ENCODE peak calls at places on chromosome 14, in six cellular contexts. One of them, this sample, is unnamed.
A peak's percentile ranks its signal among the peaks of the same experiment; 100 is the strongest.

GRCh38 chr14:39488600-39488999 is 56.4 kb upstream of the FBXO33 start:
- DNase-seq in Peyer's patch: no peak
- DNase-seq in neural progenitor cell: peak; percentile 94
- DNase-seq in spleen: no peak
- DNase-seq in aorta: no peak
- DNase-seq in pancreas: no peak
- DNase-seq in this sample: no peak

GRCh38 chr14:50044040-50044651 is 72.2 kb downstream of the VCPKMT start:
- DNase-seq in Peyer's patch: no peak
- DNase-seq in neural progenitor cell: no peak
- DNase-seq in spleen: no peak
- DNase-seq in aorta: no peak
- DNase-seq in pancreas: no peak
- DNase-seq in this sample: no peak

GRCh38 chr14:67500981-67501380 is 12.5 kb upstream of the TMEM229B start:
- DNase-seq in Peyer's patch: no peak
- DNase-seq in neural progenitor cell: no peak
- DNase-seq in spleen: no peak
- DNase-seq in aorta: no peak
- DNase-seq in pancreas: no peak
- DNase-seq in this sample: no peak

GRCh38 chr14:101734241-101734847 is 27.2 kb upstream of the PPP2R5C start:
- DNase-seq in Peyer's patch: no peak
- DNase-seq in neural progenitor cell: no peak
- DNase-seq in spleen: peak; percentile 67
- DNase-seq in aorta: no peak
- DNase-seq in pancreas: no peak
- DNase-seq in this sample: no peak

GRCh38 chr14:51080622-51081021 is 14.3 kb downstream of the TRIM9 start:
- DNase-seq in Peyer's patch: no peak
- DNase-seq in neural progenitor cell: no peak
- DNase-seq in spleen: no peak
- DNase-seq in aorta: no peak
- DNase-seq in pancreas: no peak
- DNase-seq in this sample: no peak

GRCh38 chr14:89015016-89015415 is 190.6 kb downstream of the TTC8 start:
- DNase-seq in Peyer's patch: no peak
- DNase-seq in neural progenitor cell: no peak
- DNase-seq in spleen: no peak
- DNase-seq in aorta: no peak
- DNase-seq in pancreas: no peak
- DNase-seq in this sample: no peak

GRCh38 chr14:47658041-47658440 is 17.4 kb downstream of the MDGA2 start:
- DNase-seq in Peyer's patch: no peak
- DNase-seq in neural progenitor cell: no peak
- DNase-seq in spleen: no peak
- DNase-seq in aorta: no peak
- DNase-seq in pancreas: no peak
- DNase-seq in this sample: no peak

GRCh38 chr14:93858896-93859295 is 68.2 kb upstream of the FAM181A start:
- DNase-seq in Peyer's patch: no peak
- DNase-seq in neural progenitor cell: no peak
- DNase-seq in spleen: no peak
- DNase-seq in aorta: no peak
- DNase-seq in pancreas: no peak
- DNase-seq in this sample: no peak

GRCh38 chr14:31842905-31843304 is 234.2 kb upstream of the ARHGAP5 start:
- DNase-seq in Peyer's patch: no peak
- DNase-seq in neural progenitor cell: no peak
- DNase-seq in spleen: no peak
- DNase-seq in aorta: no peak
- DNase-seq in pancreas: no peak
- DNase-seq in this sample: no peak

GRCh38 chr14:56798447-56799326 is 11.6 kb downstream of the OTX2 start:
- DNase-seq in Peyer's patch: no peak
- DNase-seq in neural progenitor cell: peak; percentile 82
- DNase-seq in spleen: no peak
- DNase-seq in aorta: no peak
- DNase-seq in pancreas: no peak
- DNase-seq in this sample: no peak

GRCh38 chr14:50051106-50051505 is 65.3 kb downstream of the VCPKMT start:
- DNase-seq in Peyer's patch: no peak
- DNase-seq in neural progenitor cell: no peak
- DNase-seq in spleen: no peak
- DNase-seq in aorta: peak; percentile 16
- DNase-seq in pancreas: no peak
- DNase-seq in this sample: no peak

GRCh38 chr14:95260537-95261440 is 58.9 kb downstream of the CLMN start:
- DNase-seq in Peyer's patch: no peak
- DNase-seq in neural progenitor cell: no peak
- DNase-seq in spleen: no peak
- DNase-seq in aorta: no peak
- DNase-seq in pancreas: peak; percentile 59
- DNase-seq in this sample: peak; percentile 29

GRCh38 chr14:21269252-21270046 is at the start of gene HNRNPC:
- DNase-seq in Peyer's patch: peak; percentile 100
- DNase-seq in neural progenitor cell: peak; percentile 99
- DNase-seq in spleen: peak; percentile 100
- DNase-seq in aorta: peak; percentile 100
- DNase-seq in pancreas: peak; percentile 100
- DNase-seq in this sample: peak; percentile 100

GRCh38 chr14:69850086-69850735 is 29.0 kb upstream of the SMOC1 start:
- DNase-seq in Peyer's patch: no peak
- DNase-seq in neural progenitor cell: peak; percentile 27
- DNase-seq in spleen: no peak
- DNase-seq in aorta: no peak
- DNase-seq in pancreas: no peak
- DNase-seq in this sample: no peak

GRCh38 chr14:101125719-101126375 is 222.3 kb upstream of the RTL1 start:
- DNase-seq in Peyer's patch: no peak
- DNase-seq in neural progenitor cell: no peak
- DNase-seq in spleen: peak; percentile 67
- DNase-seq in aorta: no peak
- DNase-seq in pancreas: no peak
- DNase-seq in this sample: no peak

GRCh38 chr14:28754209-28754985 is 12.2 kb upstream of the FOXG1 start:
- DNase-seq in Peyer's patch: no peak
- DNase-seq in neural progenitor cell: peak; percentile 72
- DNase-seq in spleen: no peak
- DNase-seq in aorta: no peak
- DNase-seq in pancreas: peak; percentile 33
- DNase-seq in this sample: peak; percentile 21

GRCh38 chr14:83255727-83256090 is 1722.1 kb upstream of the SEL1L start:
- DNase-seq in Peyer's patch: no peak
- DNase-seq in neural progenitor cell: no peak
- DNase-seq in spleen: no peak
- DNase-seq in aorta: no peak
- DNase-seq in pancreas: no peak
- DNase-seq in this sample: no peak

GRCh38 chr14:99884834-99885648 is 91.8 kb downstream of the EML1 start:
- DNase-seq in Peyer's patch: no peak
- DNase-seq in neural progenitor cell: peak; percentile 76
- DNase-seq in spleen: no peak
- DNase-seq in aorta: no peak
- DNase-seq in pancreas: no peak
- DNase-seq in this sample: no peak

GRCh38 chr14:100203962-100204834 is 34.7 kb upstream of the YY1 start:
- DNase-seq in Peyer's patch: no peak
- DNase-seq in neural progenitor cell: no peak
- DNase-seq in spleen: no peak
- DNase-seq in aorta: no peak
- DNase-seq in pancreas: peak; percentile 64
- DNase-seq in this sample: no peak

GRCh38 chr14:61608245-61609142 is 86.8 kb upstream of the HIF1A start:
- DNase-seq in Peyer's patch: no peak
- DNase-seq in neural progenitor cell: peak; percentile 87
- DNase-seq in spleen: no peak
- DNase-seq in aorta: no peak
- DNase-seq in pancreas: no peak
- DNase-seq in this sample: no peak

GRCh38 chr14:105323663-105324062 is 9.1 kb downstream of the PACS2 start:
- DNase-seq in Peyer's patch: no peak
- DNase-seq in neural progenitor cell: no peak
- DNase-seq in spleen: no peak
- DNase-seq in aorta: no peak
- DNase-seq in pancreas: no peak
- DNase-seq in this sample: no peak
- H3K4me1 ChIP-seq in Peyer's patch: no peaks in the 10 kb centered on the region
- H3K4me1 ChIP-seq in neural progenitor cell: peaks cover 27% of the 10 kb centered on the region
- H3K4me1 ChIP-seq in spleen: peaks cover under 1% of the 10 kb centered on the region
- H3K4me1 ChIP-seq in aorta: no peaks in the 10 kb centered on the region
- H3K4me1 ChIP-seq in pancreas: no peaks in the 10 kb centered on the region
- H3K4me1 ChIP-seq in this sample: peaks cover 61% of the 10 kb centered on the region

GRCh38 chr14:86363047-86363446 is 833.1 kb downstream of the FLRT2 start:
- DNase-seq in Peyer's patch: no peak
- DNase-seq in neural progenitor cell: no peak
- DNase-seq in spleen: no peak
- DNase-seq in aorta: no peak
- DNase-seq in pancreas: no peak
- DNase-seq in this sample: no peak
- H3K27ac ChIP-seq in Peyer's patch: no peak overlapping the region
- H3K27ac ChIP-seq in neural progenitor cell: no peak overlapping the region
- H3K27ac ChIP-seq in spleen: no peak overlapping the region
- H3K27ac ChIP-seq in aorta: no peak overlapping the region
- H3K27ac ChIP-seq in pancreas: no peak overlapping the region
- H3K27ac ChIP-seq in this sample: no peak overlapping the region

DNA sequence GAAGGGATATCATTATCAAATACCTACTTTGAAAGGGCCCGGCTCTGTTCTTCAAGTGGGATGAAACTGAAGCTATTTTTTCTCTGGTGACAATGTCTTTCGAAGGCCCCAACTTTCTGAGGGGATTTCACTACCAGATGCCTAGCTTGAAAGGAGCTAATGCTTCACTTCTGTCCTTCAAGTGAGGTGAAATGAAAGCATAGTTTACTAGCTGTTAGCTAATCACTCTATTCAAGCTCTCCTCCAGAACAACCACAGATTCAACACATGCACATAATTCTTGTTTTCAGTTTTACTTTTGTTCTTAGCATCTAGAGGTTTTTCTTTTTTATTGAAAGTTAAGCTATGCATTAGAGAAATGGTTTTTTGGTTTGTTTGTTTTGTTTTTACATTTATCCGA is 571.4 kb downstream of the NOVA1 start:
- DNase-seq in Peyer's patch: no peak
- DNase-seq in neural progenitor cell: no peak
- DNase-seq in spleen: no peak
- DNase-seq in aorta: no peak
- DNase-seq in pancreas: no peak
- DNase-seq in this sample: no peak
- H3K9me3 ChIP-seq in Peyer's patch: no peaks in the 10 kb centered on the region
- H3K9me3 ChIP-seq in neural progenitor cell: no peaks in the 10 kb centered on the region
- H3K9me3 ChIP-seq in spleen: no peaks in the 10 kb centered on the region
- H3K9me3 ChIP-seq in aorta: no peaks in the 10 kb centered on the region
- H3K9me3 ChIP-seq in pancreas: no peaks in the 10 kb centered on the region
- H3K9me3 ChIP-seq in this sample: no peaks in the 10 kb centered on the region

DNA sequence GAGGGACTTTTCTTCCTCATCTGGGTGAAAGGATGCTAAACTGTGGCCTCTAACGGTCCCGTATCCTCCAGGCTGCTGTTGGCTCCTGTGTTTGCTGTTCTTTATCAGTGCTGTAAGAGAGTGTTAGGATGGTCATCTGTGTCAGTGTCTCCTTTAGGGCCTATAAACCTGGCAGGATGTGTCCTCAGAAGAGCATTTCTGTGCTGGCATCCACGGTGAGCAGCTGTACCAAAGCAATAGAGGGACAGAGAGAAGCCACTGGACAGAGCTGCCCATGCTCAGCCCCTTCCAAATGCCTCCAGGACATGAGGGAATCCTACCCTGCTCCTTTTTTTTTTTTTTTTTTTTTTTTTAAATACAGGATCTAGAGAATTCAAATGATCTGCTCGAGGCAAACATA is 253.0 kb downstream of the ZFP36L1 start:
- DNase-seq in Peyer's patch: no peak
- DNase-seq in neural progenitor cell: no peak
- DNase-seq in spleen: no peak
- DNase-seq in aorta: no peak
- DNase-seq in pancreas: no peak
- DNase-seq in this sample: no peak
- H3K4me1 ChIP-seq in Peyer's patch: no peaks in the 10 kb centered on the region
- H3K4me1 ChIP-seq in neural progenitor cell: peaks cover 44% of the 10 kb centered on the region
- H3K4me1 ChIP-seq in spleen: no peaks in the 10 kb centered on the region
- H3K4me1 ChIP-seq in aorta: peaks cover 4% of the 10 kb centered on the region
- H3K4me1 ChIP-seq in pancreas: peaks cover 19% of the 10 kb centered on the region
- H3K4me1 ChIP-seq in this sample: peaks cover 5% of the 10 kb centered on the region

DNA sequence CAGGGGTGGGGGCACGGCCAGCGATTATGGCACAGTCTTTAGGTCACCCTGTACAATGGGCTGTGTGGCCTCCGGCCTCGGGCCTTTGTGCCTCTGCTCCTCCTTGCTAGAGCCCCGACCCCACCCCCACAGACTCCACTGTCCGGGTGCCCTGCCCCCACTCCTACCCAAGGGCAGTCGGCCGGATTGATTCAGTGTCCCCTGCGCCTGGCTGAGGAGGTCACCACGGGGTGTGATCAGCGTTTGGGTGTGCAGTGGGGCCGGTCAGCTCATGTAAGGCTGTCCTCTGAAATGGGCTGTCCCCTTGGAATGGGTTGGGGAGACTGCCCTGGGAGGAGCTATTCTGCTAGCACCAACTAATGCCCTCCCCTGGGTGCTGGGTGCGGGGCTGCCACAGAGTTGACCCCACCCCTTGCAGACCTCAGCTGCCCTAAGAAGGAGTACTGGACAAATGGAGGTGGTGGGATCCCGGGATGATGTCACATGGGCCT is 23.1 kb downstream of the ASPG start:
- DNase-seq in Peyer's patch: no peak
- DNase-seq in neural progenitor cell: peak; percentile 56
- DNase-seq in spleen: no peak
- DNase-seq in aorta: peak; percentile 63
- DNase-seq in pancreas: no peak
- DNase-seq in this sample: no peak
- H3K27ac ChIP-seq in Peyer's patch: no peak overlapping the region
- H3K27ac ChIP-seq in neural progenitor cell: no peak overlapping the region
- H3K27ac ChIP-seq in spleen: no peak overlapping the region
- H3K27ac ChIP-seq in aorta: no peak overlapping the region
- H3K27ac ChIP-seq in pancreas: no peak overlapping the region
- H3K27ac ChIP-seq in this sample: no peak overlapping the region

GRCh38 chr14:105894978-105895881 is 368.8 kb downstream of the TMEM121 start:
- DNase-seq in Peyer's patch: no peak
- DNase-seq in neural progenitor cell: no peak
- DNase-seq in spleen: peak; percentile 52
- DNase-seq in aorta: peak; percentile 57
- DNase-seq in pancreas: no peak
- DNase-seq in this sample: peak; percentile 1
- H3K9me3 ChIP-seq in Peyer's patch: no peaks in the 10 kb centered on the region
- H3K9me3 ChIP-seq in neural progenitor cell: no peaks in the 10 kb centered on the region
- H3K9me3 ChIP-seq in spleen: no peaks in the 10 kb centered on the region
- H3K9me3 ChIP-seq in aorta: no peaks in the 10 kb centered on the region
- H3K9me3 ChIP-seq in pancreas: no peaks in the 10 kb centered on the region
- H3K9me3 ChIP-seq in this sample: no peaks in the 10 kb centered on the region

This sample was measured in heart right ventricle.